ENCODE peak calls at places on chromosomes 4 and X, in nine cellular contexts. C is cardiac muscle cell, L is H7, X is GM23248, Z is lung, W is Caco-2, O is tibial nerve, B is HFF-Myc, R is WERI-Rb-1. J is an unnamed sample.

GRCh38 chrX:68832101-68832416 is 3.2 kb downstream of the EFNB1 start:
- DNase-seq in C (peak), L (peak), X (peak), Z (no peak), W (no peak), O (no peak), B (no peak), R (no peak), J (peak)

GRCh38 chr4:76219299-76220055 is 5.9 kb upstream of the SCARB2 start:
- DNase-seq in C (peak), L (no peak), X (peak), Z (no peak), W (peak), O (peak), B (no peak), R (no peak), J (no peak)

GRCh38 chrX:25112156-25112555 is 96.4 kb upstream of the ARX start:
- DNase-seq in C (no peak), L (no peak), X (no peak), Z (no peak), W (no peak), O (no peak), B (no peak), R (no peak), J (no peak)

GRCh38 chr4:106773106-106773905 is 262.8 kb downstream of the DKK2 start:
- DNase-seq in C (peak), L (no peak), X (peak), Z (no peak), W (no peak), O (no peak), B (no peak), R (no peak), J (no peak)

GRCh38 chr4:56787380-56787779 is 34.1 kb downstream of the SPINK2 start:
- DNase-seq in C (peak), L (peak), X (no peak), Z (no peak), W (peak), O (no peak), B (no peak), R (peak), J (peak)

GRCh38 chrX:140765043-140765784 is 55.7 kb downstream of the LINC00632 start:
- DNase-seq in C (peak), L (peak), X (peak), Z (no peak), W (no peak), O (no peak), B (no peak), R (no peak), J (no peak)

GRCh38 chr4:161303551-161303950 is 860.2 kb downstream of the FSTL5 start:
- DNase-seq in C (no peak), L (no peak), X (no peak), Z (no peak), W (no peak), O (no peak), B (no peak), R (no peak), J (no peak)

GRCh38 chr4:78704981-78705757 is 71.0 kb upstream of the BMP2K start:
- DNase-seq in C (peak), L (no peak), X (peak), Z (no peak), W (no peak), O (no peak), B (peak), R (no peak), J (no peak)

GRCh38 chr4:83196936-83197335 is 82.4 kb upstream of the PLAC8 start:
- DNase-seq in C (no peak), L (no peak), X (no peak), Z (no peak), W (no peak), O (no peak), B (no peak), R (no peak), J (no peak)

GRCh38 chr4:187128226-187128625 is 404.6 kb upstream of the FAT1 start:
- DNase-seq in C (no peak), L (no peak), X (peak), Z (no peak), W (no peak), O (no peak), B (no peak), R (no peak), J (no peak)

GRCh38 chr4:2269206-2269531 is 7.3 kb upstream of the MXD4 start:
- DNase-seq in C (no peak), L (peak), X (no peak), Z (no peak), W (no peak), O (no peak), B (no peak), R (no peak), J (no peak)

GRCh38 chr4:187668683-187669082 is 326.9 kb upstream of the ZFP42 start:
- DNase-seq in C (no peak), L (no peak), X (peak), Z (no peak), W (no peak), O (no peak), B (no peak), R (no peak), J (no peak)

GRCh38 chr4:155889036-155889793 is 14.3 kb upstream of the TDO2 start:
- DNase-seq in C (peak), L (no peak), X (peak), Z (no peak), W (no peak), O (no peak), B (no peak), R (no peak), J (no peak)

GRCh38 chr4:79823148-79823763 is 249.8 kb downstream of the ANTXR2 start:
- DNase-seq in C (peak), L (no peak), X (peak), Z (no peak), W (no peak), O (no peak), B (no peak), R (no peak), J (no peak)

GRCh38 chrX:49192722-49193328 is 6.7 kb upstream of the PRICKLE3 start:
- DNase-seq in C (peak), L (no peak), X (peak), Z (no peak), W (peak), O (no peak), B (no peak), R (no peak), J (no peak)

GRCh38 chr4:1192091-1192492 is 19.7 kb upstream of the SPON2 start:
- DNase-seq in C (peak), L (no peak), X (peak), Z (peak), W (no peak), O (peak), B (peak), R (peak), J (peak)

GRCh38 chr4:14926368-14926767 is 75.9 kb upstream of the CPEB2 start:
- DNase-seq in C (no peak), L (no peak), X (no peak), Z (no peak), W (no peak), O (no peak), B (no peak), R (no peak), J (no peak)

GRCh38 chr4:103853627-103854026 is 133.8 kb upstream of the TACR3 start:
- DNase-seq in C (no peak), L (no peak), X (peak), Z (no peak), W (no peak), O (no peak), B (no peak), R (no peak), J (no peak)

GRCh38 chrX:11137543-11138139 is 26.5 kb downstream of the HCCS start:
- DNase-seq in C (peak), L (peak), X (peak), Z (no peak), W (peak), O (peak), B (peak), R (no peak), J (no peak)

GRCh38 chr4:176549161-176549865 is 229.5 kb downstream of the SPCS3 start:
- DNase-seq in C (peak), L (no peak), X (peak), Z (no peak), W (no peak), O (no peak), B (no peak), R (peak), J (no peak)

GRCh38 chr4:80184791-80185756 is 12.2 kb upstream of the PRDM8 start:
- DNase-seq in C (peak), L (peak), X (peak), Z (no peak), W (no peak), O (no peak), B (no peak), R (peak), J (no peak)

GRCh38 chr4:77581724-77582123 is 23.9 kb upstream of the CXCL13 start:
- DNase-seq in C (peak), L (no peak), X (peak), Z (no peak), W (no peak), O (no peak), B (no peak), R (no peak), J (no peak)

GRCh38 chr4:771464-771863 is 54.5 kb downstream of the CPLX1 start:
- DNase-seq in C (no peak), L (peak), X (no peak), Z (no peak), W (no peak), O (no peak), B (no peak), R (no peak), J (no peak)

GRCh38 chr4:126742048-126742447 is 890.7 kb upstream of the INTU start:
- DNase-seq in C (no peak), L (no peak), X (no peak), Z (no peak), W (no peak), O (no peak), B (no peak), R (no peak), J (no peak)

GRCh38 chrX:8873102-8873501 is 71.9 kb upstream of the FAM9A start:
- DNase-seq in C (no peak), L (no peak), X (no peak), Z (no peak), W (no peak), O (no peak), B (no peak), R (no peak), J (no peak)

GRCh38 chr4:10347281-10347795 is 109.9 kb downstream of the ZNF518B start:
- DNase-seq in C (no peak), L (no peak), X (no peak), Z (no peak), W (no peak), O (no peak), B (no peak), R (no peak), J (no peak)

GRCh38 chr4:98577956-98578355 is 80.5 kb downstream of the TSPAN5 start:
- DNase-seq in C (peak), L (no peak), X (no peak), Z (no peak), W (no peak), O (no peak), B (no peak), R (no peak), J (no peak)

GRCh38 chrX:117985241-117985640 is 131.4 kb downstream of the KLHL13 start:
- DNase-seq in C (no peak), L (peak), X (no peak), Z (no peak), W (peak), O (no peak), B (no peak), R (no peak), J (no peak)

GRCh38 chr4:160353548-160353947 is 1250.7 kb downstream of the RAPGEF2 start:
- DNase-seq in C (no peak), L (no peak), X (no peak), Z (no peak), W (no peak), O (no peak), B (no peak), R (no peak), J (no peak)

GRCh38 chr4:141570290-141570689 is 66.1 kb upstream of the IL15 start:
- DNase-seq in C (no peak), L (no peak), X (no peak), Z (no peak), W (no peak), O (no peak), B (no peak), R (no peak), J (no peak)

GRCh38 chr4:71290074-71290473 is 48.7 kb upstream of the SLC4A4 start:
- DNase-seq in C (no peak), L (no peak), X (peak), Z (no peak), W (no peak), O (no peak), B (no peak), R (no peak), J (no peak)

GRCh38 chr4:141006236-141006802 is 127.0 kb downstream of the RNF150 start:
- DNase-seq in C (no peak), L (no peak), X (no peak), Z (no peak), W (no peak), O (no peak), B (no peak), R (peak), J (peak)

GRCh38 chrX:80846247-80846646 is 36.6 kb upstream of the BRWD3 start:
- DNase-seq in C (no peak), L (no peak), X (no peak), Z (no peak), W (no peak), O (no peak), B (no peak), R (no peak), J (no peak)

GRCh38 chr4:100895572-100896197 is 377.9 kb upstream of the EMCN start:
- DNase-seq in C (peak), L (no peak), X (peak), Z (no peak), W (no peak), O (no peak), B (no peak), R (no peak), J (no peak)

GRCh38 chrX:12076046-12076445 is 62.2 kb upstream of the FRMPD4 start:
- DNase-seq in C (peak), L (no peak), X (peak), Z (no peak), W (no peak), O (no peak), B (no peak), R (no peak), J (no peak)

GRCh38 chr4:84681488-84682274 is 98.8 kb downstream of the CDS1 start:
- DNase-seq in C (peak), L (no peak), X (peak), Z (no peak), W (no peak), O (no peak), B (peak), R (no peak), J (no peak)

GRCh38 chrX:131762802-131763234 is 218.9 kb downstream of the OR13H1 start:
- DNase-seq in C (no peak), L (no peak), X (peak), Z (peak), W (no peak), O (no peak), B (no peak), R (peak), J (no peak)
- H3K4me3 ChIP-seq in C (no peak), L (no peak), X (no peak), Z (peak), W (no peak), O (no peak), B (no peak), R (peak), J (peak)

DNA sequence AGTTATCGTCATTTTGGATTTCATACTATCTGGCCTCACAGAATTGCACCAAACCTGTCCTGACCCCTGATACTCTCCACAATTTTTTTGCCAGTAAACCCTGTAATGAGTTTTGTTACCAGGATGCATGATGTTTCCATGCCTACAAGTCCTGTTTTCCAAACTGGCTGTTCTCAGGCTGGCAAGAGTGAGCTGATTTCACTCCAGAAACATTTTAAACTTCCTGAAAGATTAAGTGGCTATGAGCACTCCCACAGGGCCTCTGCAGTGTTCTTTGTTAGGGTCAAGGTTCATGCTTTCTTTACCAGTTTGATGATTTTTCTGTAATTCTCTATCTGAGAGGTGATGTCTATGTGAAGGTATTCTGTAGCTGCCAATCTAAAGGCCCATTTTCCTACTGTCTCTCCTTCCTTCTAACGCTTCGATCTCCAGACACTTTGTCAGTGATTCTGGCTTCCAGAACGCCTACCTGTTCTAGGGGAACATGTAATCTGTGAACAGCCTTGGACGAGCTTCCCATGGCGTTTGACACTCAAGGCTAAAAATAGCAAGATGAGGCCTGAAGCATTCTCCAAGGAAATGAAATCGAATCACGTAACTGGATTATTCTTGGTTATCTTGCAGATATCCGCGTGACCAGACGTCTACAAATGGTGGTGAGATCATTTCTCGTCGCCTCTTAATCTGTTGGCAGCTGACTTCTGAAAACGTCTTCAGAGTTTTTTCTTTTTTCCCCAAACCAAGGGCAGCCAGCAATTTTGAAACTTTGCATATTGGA is 31.9 kb upstream of the PDLIM3 start:
- DNase-seq in C (peak), L (no peak), X (peak), Z (no peak), W (peak), O (peak), B (peak), R (no peak), J (no peak)
- H3K4me3 ChIP-seq in C (no peak), L (no peak), X (no peak), Z (no peak), W (no peak), O (no peak), B (no peak), R (no peak), J (no peak)

DNA sequence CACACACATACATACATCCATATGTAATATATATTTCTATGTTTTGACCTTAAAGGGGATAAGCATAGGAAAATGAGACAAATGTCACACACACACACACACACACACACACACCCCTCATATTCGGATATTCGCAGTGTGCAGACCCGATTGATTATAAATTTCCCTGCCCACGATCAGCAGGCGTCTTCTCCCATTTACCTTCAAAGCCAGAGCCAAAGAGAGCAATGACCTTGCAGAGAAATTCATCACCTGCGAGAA is 485 bp downstream of the GPRIN3 start:
- DNase-seq in C (no peak), L (no peak), X (no peak), Z (no peak), W (no peak), O (no peak), B (no peak), R (no peak), J (no peak)
- H3K4me3 ChIP-seq in C (peak), L (peak), X (peak), Z (peak), W (peak), O (peak), B (peak), R (peak), J (peak)

DNA sequence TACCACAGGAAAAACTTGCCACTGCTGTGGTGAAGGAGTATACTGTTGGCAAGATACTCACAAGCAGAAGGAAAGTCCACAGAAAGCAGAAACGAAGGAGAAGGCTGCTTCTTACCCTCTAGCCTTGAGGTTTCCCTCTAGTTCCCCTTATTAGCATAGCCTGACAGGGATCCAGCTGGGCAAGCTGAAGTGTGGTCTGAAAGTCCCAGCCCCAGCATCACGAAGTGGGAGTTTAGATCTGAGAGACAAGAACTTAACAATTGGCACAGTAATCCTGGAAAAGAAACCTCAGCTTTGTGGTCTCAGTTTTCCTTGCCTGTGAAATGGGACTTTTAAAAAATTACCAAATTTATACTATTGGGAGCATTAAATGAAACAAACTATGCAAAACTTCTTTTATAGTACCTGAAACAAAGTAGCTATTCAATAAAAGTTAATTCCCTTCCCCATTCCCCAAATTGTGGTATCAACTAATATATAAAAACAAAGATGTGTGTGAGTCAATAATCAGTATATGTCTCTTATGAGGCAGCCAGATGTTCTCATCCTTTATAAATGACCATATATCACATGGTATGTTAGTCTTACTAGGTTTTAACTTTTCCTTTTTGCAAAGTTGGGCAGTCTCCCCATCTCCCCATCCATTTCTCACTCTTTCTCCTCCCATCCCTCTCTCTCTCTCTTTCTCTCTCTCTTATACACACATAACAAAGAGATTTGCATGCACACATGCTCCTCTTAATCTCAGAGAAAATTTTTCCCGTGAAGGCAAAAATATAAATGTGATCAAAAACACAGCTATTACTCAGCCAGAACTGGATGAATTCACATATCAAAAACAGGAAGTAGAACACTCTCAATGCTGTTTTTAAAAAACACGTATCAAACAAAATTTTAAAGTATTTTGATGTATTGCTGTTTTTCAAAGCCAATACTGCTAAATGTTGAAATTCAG is 57.8 kb downstream of the SCFD2 start:
- DNase-seq in C (peak), L (no peak), X (peak), Z (no peak), W (no peak), O (no peak), B (no peak), R (no peak), J (no peak)
- H3K4me3 ChIP-seq in C (no peak), L (no peak), X (peak), Z (no peak), W (no peak), O (no peak), B (no peak), R (no peak), J (no peak)